ENCODE peak calls at places on chromosomes 4 and X, in nine cellular contexts. C is activated T-cell treated with anti-CD3 and anti-CD28 coated beads, Interleukin-2, amount 50 U/mL, for 1 hour; E is A549; J is smooth muscle cell of the brain vasculature; Y is colonic mucosa; Z is globus pallidus; F is progenitor cell of endocrine pancreas; S is GM23248; H is GF-D8. X is an unnamed sample.

GRCh38 chrX:110114260-110114776 is 111.4 kb downstream of the TMEM164 start:
- DNase-seq in E (no peak), Y (no peak), S (no peak), J (no peak), C (no peak), H (no peak), Z (no peak), F (no peak), X (no peak)

GRCh38 chrX:85084770-85085393 is 81.2 kb downstream of the APOOL start:
- DNase-seq in Y (peak; percentile 23), Z (peak; percentile 5), H (no peak), C (no peak), E (peak; percentile 37), F (no peak), J (no peak), S (peak; percentile 34), X (peak; percentile 20)

GRCh38 chrX:154378059-154378798 is 866 bp upstream of the EMD start:
- DNase-seq in E (no peak), Y (peak; percentile 67), H (peak; percentile 35), Z (no peak), S (peak; percentile 68), J (no peak), C (peak; percentile 64), F (no peak), X (no peak)

GRCh38 chr4:20464381-20464780 is 212.7 kb downstream of the SLIT2 start:
- DNase-seq in Z (no peak), S (peak; percentile 82), H (no peak), Y (no peak), J (no peak), E (no peak), F (no peak), C (no peak), X (peak; percentile 60)

GRCh38 chrX:135396109-135396508 is 25.6 kb upstream of the SMIM10L2A start:
- DNase-seq in C (no peak), F (no peak), E (peak; percentile 5), Y (no peak), Z (no peak), H (no peak), S (peak; percentile 16), J (no peak), X (no peak)

GRCh38 chr4:158856852-158857251 is 88.0 kb downstream of the FNIP2 start:
- DNase-seq in F (no peak), S (peak; percentile 64), J (no peak), H (peak; percentile 24), Z (peak; percentile 56), C (no peak), Y (no peak), E (peak; percentile 40), X (peak; percentile 57)

GRCh38 chrX:3638280-3638873 is 75.1 kb downstream of the PRKX start:
- DNase-seq in F (peak; percentile 53), S (peak; percentile 58), Z (peak; percentile 4), E (peak; percentile 37), Y (peak; percentile 57), J (peak; percentile 36), H (no peak), C (peak; percentile 39), X (peak; percentile 14)

GRCh38 chr4:1593038-1593417 is 91.1 kb downstream of the FAM53A start:
- DNase-seq in F (no peak), E (no peak), S (no peak), C (no peak), Y (no peak), Z (no peak), J (no peak), H (no peak), X (no peak)

GRCh38 chr4:184732126-184732525 is 1.8 kb downstream of the CENPU start:
- DNase-seq in Z (no peak), Y (peak; percentile 37), S (peak; percentile 71), F (no peak), H (no peak), C (no peak), J (no peak), E (no peak), X (no peak)

GRCh38 chr4:46124773-46125172 is 919 bp upstream of the GABRG1 start:
- DNase-seq in J (no peak), Y (no peak), E (no peak), C (no peak), Z (no peak), S (peak; percentile 1), H (no peak), F (no peak), X (no peak)

GRCh38 chr4:128590034-128590740 is 219.3 kb upstream of the JADE1 start:
- DNase-seq in S (no peak), J (no peak), E (no peak), Z (no peak), F (no peak), H (no peak), C (no peak), Y (no peak), X (no peak)

GRCh38 chr4:111228396-111228795 is 605.5 kb upstream of the PITX2 start:
- DNase-seq in H (no peak), F (no peak), C (no peak), Z (no peak), E (no peak), S (peak; percentile 44), Y (no peak), J (no peak), X (peak; percentile 51)

GRCh38 chrX:264634-265455 is 16.3 kb upstream of the PLCXD1 start:
- DNase-seq in E (peak; percentile 75), Z (no peak), J (no peak), S (peak; percentile 51), F (no peak), H (no peak), Y (peak; percentile 25), C (no peak), X (no peak)

GRCh38 chrX:129940721-129941120 is 34.8 kb downstream of the UTP14A start:
- DNase-seq in J (no peak), C (no peak), E (no peak), F (no peak), H (no peak), Y (no peak), S (no peak), Z (no peak), X (no peak)

GRCh38 chr4:150219841-150220240 is 141.6 kb downstream of the DCLK2 start:
- DNase-seq in Y (no peak), C (no peak), F (no peak), J (no peak), E (no peak), Z (no peak), H (no peak), S (peak; percentile 78), X (no peak)

GRCh38 chrX:102345916-102346315 is 93.9 kb downstream of the NXF2B start:
- DNase-seq in Y (peak; percentile 67), C (peak; percentile 68), E (peak; percentile 31), Z (no peak), J (peak; percentile 12), H (no peak), F (peak; percentile 51), S (peak; percentile 39), X (peak; percentile 22)

GRCh38 chr4:16626945-16627344 is 271.5 kb downstream of the LDB2 start:
- DNase-seq in C (no peak), J (no peak), Z (peak; percentile 24), Y (no peak), S (peak; percentile 96), H (no peak), E (no peak), F (no peak), X (peak; percentile 87)

GRCh38 chr4:124334119-124334518 is 378.4 kb downstream of the ANKRD50 start:
- DNase-seq in Z (peak; percentile 39), C (no peak), J (peak; percentile 71), F (no peak), Y (peak; percentile 28), S (peak; percentile 87), H (no peak), E (peak; percentile 65), X (peak; percentile 82)

GRCh38 chrX:101950581-101950980 is 18.8 kb upstream of the ZMAT1 start:
- DNase-seq in Y (no peak), Z (no peak), F (no peak), E (no peak), J (no peak), H (no peak), S (no peak), C (no peak), X (no peak)

X was measured in HFFc6.